ENCODE peak calls at places on chromosome 14, in five cellular contexts. J, H, K, U and A are unnamed samples.

GRCh38 chr14:91872517-91873470 is 5.5 kb upstream of the TC2N start:
- DNase-seq in J (peak; percentile 88), H (peak; percentile 81), K (no peak), U (no peak), A (no peak)

GRCh38 chr14:90714811-90715210 is 101.4 kb downstream of the TTC7B start:
- DNase-seq in J (no peak), H (no peak), K (no peak), U (no peak), A (no peak)

GRCh38 chr14:79021756-79022155 is 851.6 kb downstream of the NRXN3 start:
- DNase-seq in J (no peak), H (no peak), K (no peak), U (no peak), A (no peak)

GRCh38 chr14:20782280-20782890 is 1.3 kb downstream of the RNASE6 start:
- DNase-seq in J (no peak), H (no peak), K (no peak), U (no peak), A (peak; percentile 22)

GRCh38 chr14:104092931-104093365 is 7.4 kb downstream of the ASPG start:
- DNase-seq in J (no peak), H (peak; percentile 30), K (no peak), U (no peak), A (no peak)

GRCh38 chr14:73759183-73759713 is 45.1 kb upstream of the PNMA1 start:
- DNase-seq in J (peak; percentile 61), H (peak; percentile 71), K (peak; percentile 50), U (peak; percentile 61), A (peak; percentile 58)

GRCh38 chr14:36647827-36648753 is 13.6 kb upstream of the PAX9 start:
- DNase-seq in J (no peak), H (no peak), K (no peak), U (no peak), A (peak; percentile 20)

GRCh38 chr14:95044463-95045254 is 112.7 kb downstream of the DICER1 start:
- DNase-seq in J (no peak), H (no peak), K (peak; percentile 16), U (no peak), A (no peak)

GRCh38 chr14:68977741-68978549 is 1.2 kb downstream of the ACTN1 start:
- DNase-seq in J (peak; percentile 61), H (peak; percentile 86), K (no peak), U (peak; percentile 45), A (peak; percentile 72)